ENCODE peak calls at places on chromosome 7, in four cellular contexts. One of them, this sample, is unnamed.

GRCh38 chr7:3267928-3268690 is 32.9 kb upstream of the SDK1 start:
- DNase-seq in HepG2: no peak
- DNase-seq in GM12878: no peak
- DNase-seq in A549: peak
- DNase-seq in this sample: no peak

GRCh38 chr7:48244902-48245301 is 73.6 kb downstream of the ABCA13 start:
- DNase-seq in A549: no peak
- DNase-seq in GM12878: no peak
- DNase-seq in HepG2: no peak
- DNase-seq in this sample: no peak

GRCh38 chr7:70812511-70812910 is 319.4 kb upstream of the GALNT17 start:
- DNase-seq in HepG2: peak
- DNase-seq in A549: no peak
- DNase-seq in GM12878: no peak
- DNase-seq in this sample: no peak

GRCh38 chr7:7051221-7051877 is 131.0 kb upstream of the C1GALT1 start:
- DNase-seq in GM12878: peak
- DNase-seq in HepG2: no peak
- DNase-seq in A549: peak
- DNase-seq in this sample: no peak

GRCh38 chr7:98300595-98301372 is 19.3 kb downstream of the BRI3 start:
- DNase-seq in A549: no peak
- DNase-seq in GM12878: no peak
- DNase-seq in HepG2: peak
- DNase-seq in this sample: no peak

GRCh38 chr7:12715372-12716133 is 28.1 kb downstream of the ARL4A start:
- DNase-seq in A549: peak
- DNase-seq in HepG2: peak
- DNase-seq in GM12878: no peak
- DNase-seq in this sample: peak

GRCh38 chr7:71488308-71488707 is 356.4 kb downstream of the GALNT17 start:
- DNase-seq in GM12878: no peak
- DNase-seq in A549: peak
- DNase-seq in HepG2: no peak
- DNase-seq in this sample: no peak

GRCh38 chr7:151286148-151286547 is 37.7 kb upstream of the SMARCD3 start:
- DNase-seq in GM12878: no peak
- DNase-seq in A549: no peak
- DNase-seq in HepG2: no peak
- DNase-seq in this sample: no peak

GRCh38 chr7:13751771-13752170 is 237.7 kb downstream of the ETV1 start:
- DNase-seq in GM12878: no peak
- DNase-seq in A549: no peak
- DNase-seq in HepG2: no peak
- DNase-seq in this sample: no peak

GRCh38 chr7:127751723-127752448 is 99.9 kb downstream of the SND1 start:
- DNase-seq in A549: no peak
- DNase-seq in GM12878: no peak
- DNase-seq in HepG2: no peak
- DNase-seq in this sample: no peak

GRCh38 chr7:32616625-32617024 is 121.3 kb downstream of the AVL9 start:
- DNase-seq in GM12878: no peak
- DNase-seq in HepG2: no peak
- DNase-seq in A549: peak
- DNase-seq in this sample: peak

GRCh38 chr7:36763084-36763807 is 39.0 kb upstream of the AOAH start:
- DNase-seq in A549: peak
- DNase-seq in GM12878: no peak
- DNase-seq in HepG2: no peak
- DNase-seq in this sample: no peak

GRCh38 chr7:32043688-32044087 is 26.5 kb downstream of the PDE1C start:
- DNase-seq in A549: peak
- DNase-seq in HepG2: no peak
- DNase-seq in GM12878: no peak
- DNase-seq in this sample: no peak

GRCh38 chr7:34454381-34454780 is 203.6 kb upstream of the NPSR1 start:
- DNase-seq in A549: no peak
- DNase-seq in HepG2: peak
- DNase-seq in GM12878: no peak
- DNase-seq in this sample: no peak

GRCh38 chr7:76346097-76346496 is 12.7 kb downstream of the YWHAG start:
- DNase-seq in A549: no peak
- DNase-seq in GM12878: no peak
- DNase-seq in HepG2: no peak
- DNase-seq in this sample: no peak

GRCh38 chr7:38311329-38311937 is 38.0 kb upstream of the TARP start:
- DNase-seq in GM12878: no peak
- DNase-seq in A549: peak
- DNase-seq in HepG2: no peak
- DNase-seq in this sample: no peak

GRCh38 chr7:69256634-69257081 is 341.6 kb upstream of the AUTS2 start:
- DNase-seq in HepG2: no peak
- DNase-seq in A549: peak
- DNase-seq in GM12878: no peak
- DNase-seq in this sample: no peak

GRCh38 chr7:37758467-37758866 is 74.9 kb downstream of the GPR141 start:
- DNase-seq in GM12878: no peak
- DNase-seq in HepG2: no peak
- DNase-seq in A549: no peak
- DNase-seq in this sample: no peak

GRCh38 chr7:110442386-110442837 is 648.5 kb upstream of the LRRN3 start:
- DNase-seq in HepG2: peak
- DNase-seq in A549: peak
- DNase-seq in GM12878: no peak
- DNase-seq in this sample: peak

GRCh38 chr7:74656421-74656910 is 1.1 kb upstream of the GTF2I start:
- DNase-seq in A549: peak
- DNase-seq in HepG2: peak
- DNase-seq in GM12878: no peak
- DNase-seq in this sample: no peak

GRCh38 chr7:99112097-99112496 is 31.8 kb downstream of the SMURF1 start:
- DNase-seq in GM12878: peak
- DNase-seq in HepG2: no peak
- DNase-seq in A549: peak
- DNase-seq in this sample: no peak

GRCh38 chr7:143041346-143041745 is 10.8 kb upstream of the OR6V1 start:
- DNase-seq in A549: no peak
- DNase-seq in GM12878: no peak
- DNase-seq in HepG2: no peak
- DNase-seq in this sample: no peak

GRCh38 chr7:98992076-98992475 is 113.7 kb downstream of the TRRAP start:
- DNase-seq in HepG2: no peak
- DNase-seq in GM12878: no peak
- DNase-seq in A549: no peak
- DNase-seq in this sample: no peak

GRCh38 chr7:80243425-80243824 is 108.8 kb downstream of the GNAI1 start:
- DNase-seq in GM12878: no peak
- DNase-seq in A549: no peak
- DNase-seq in HepG2: no peak
- DNase-seq in this sample: no peak

GRCh38 chr7:34330308-34330707 is 327.7 kb upstream of the NPSR1 start:
- DNase-seq in A549: no peak
- DNase-seq in HepG2: no peak
- DNase-seq in GM12878: no peak
- DNase-seq in this sample: no peak

GRCh38 chr7:100600222-100601038 is 1.7 kb upstream of the PCOLCE start:
- DNase-seq in GM12878: no peak
- DNase-seq in A549: no peak
- DNase-seq in HepG2: no peak
- DNase-seq in this sample: no peak

GRCh38 chr7:69845721-69846495 is 247.6 kb downstream of the AUTS2 start:
- DNase-seq in A549: no peak
- DNase-seq in HepG2: no peak
- DNase-seq in GM12878: no peak
- DNase-seq in this sample: no peak

GRCh38 chr7:148914208-148914777 is 30.2 kb upstream of the EZH2 start:
- DNase-seq in GM12878: no peak
- DNase-seq in HepG2: no peak
- DNase-seq in A549: peak
- DNase-seq in this sample: peak

GRCh38 chr7:155886391-155887173 is 74.3 kb upstream of the SHH start:
- DNase-seq in GM12878: no peak
- DNase-seq in HepG2: no peak
- DNase-seq in A549: no peak
- DNase-seq in this sample: no peak

GRCh38 chr7:141431143-141431479 is 120.1 kb upstream of the AGK start:
- DNase-seq in A549: no peak
- DNase-seq in GM12878: no peak
- DNase-seq in HepG2: no peak
- DNase-seq in this sample: no peak

GRCh38 chr7:3439333-3440030 is 138.4 kb downstream of the SDK1 start:
- DNase-seq in A549: peak
- DNase-seq in HepG2: no peak
- DNase-seq in GM12878: no peak
- DNase-seq in this sample: no peak

GRCh38 chr7:74525881-74526280 is 72.2 kb downstream of the GTF2IRD1 start:
- DNase-seq in HepG2: no peak
- DNase-seq in GM12878: no peak
- DNase-seq in A549: no peak
- DNase-seq in this sample: no peak

GRCh38 chr7:14275346-14275745 is 285.9 kb upstream of the ETV1 start:
- DNase-seq in GM12878: no peak
- DNase-seq in A549: no peak
- DNase-seq in HepG2: no peak
- DNase-seq in this sample: no peak

GRCh38 chr7:125057974-125058373 is 128.3 kb upstream of the POT1 start:
- DNase-seq in HepG2: peak
- DNase-seq in A549: no peak
- DNase-seq in GM12878: no peak
- DNase-seq in this sample: no peak

GRCh38 chr7:129166745-129167144 is 21.7 kb upstream of the SMO start:
- DNase-seq in HepG2: no peak
- DNase-seq in GM12878: peak
- DNase-seq in A549: no peak
- DNase-seq in this sample: no peak
- TF ChIP-seq POLR2A in HepG2: no peak
- TF ChIP-seq POLR2A in GM12878: peak
- TF ChIP-seq POLR2A in A549: no peak
- TF ChIP-seq POLR2A in this sample: no peak

GRCh38 chr7:81616951-81617350 is 152.9 kb downstream of the HGF start:
- DNase-seq in GM12878: peak
- DNase-seq in HepG2: no peak
- DNase-seq in A549: peak
- DNase-seq in this sample: peak
- TF ChIP-seq MAX in GM12878: no peak
- TF ChIP-seq MAX in HepG2: no peak
- TF ChIP-seq MAX in A549: no peak
- TF ChIP-seq MAX in this sample: no peak

GRCh38 chr7:128945668-128946366 is 8.1 kb downstream of the IRF5 start:
- DNase-seq in HepG2: no peak
- DNase-seq in GM12878: no peak
- DNase-seq in A549: no peak
- DNase-seq in this sample: no peak
- TF ChIP-seq RAD21 in HepG2: no peak
- TF ChIP-seq RAD21 in GM12878: no peak
- TF ChIP-seq RAD21 in A549: no peak
- TF ChIP-seq RAD21 in this sample: no peak

GRCh38 chr7:18508441-18509427 is 13.2 kb downstream of the HDAC9 start:
- DNase-seq in A549: peak
- DNase-seq in HepG2: peak
- DNase-seq in GM12878: no peak
- DNase-seq in this sample: peak
- TF ChIP-seq POLR2A in A549: no peak
- TF ChIP-seq POLR2A in HepG2: no peak
- TF ChIP-seq POLR2A in GM12878: peak
- TF ChIP-seq POLR2A in this sample: no peak

GRCh38 chr7:157564518-157565177 is 227.8 kb downstream of the DNAJB6 start:
- DNase-seq in HepG2: no peak
- DNase-seq in GM12878: no peak
- DNase-seq in A549: no peak
- DNase-seq in this sample: peak

GRCh38 chr7:157565981-157566630 is 229.3 kb downstream of the DNAJB6 start:
- DNase-seq in A549: no peak
- DNase-seq in GM12878: no peak
- DNase-seq in HepG2: no peak
- DNase-seq in this sample: no peak

GRCh38 chr7:157566631-157567006 is 229.8 kb downstream of the DNAJB6 start:
- DNase-seq in A549: no peak
- DNase-seq in HepG2: no peak
- DNase-seq in GM12878: no peak
- DNase-seq in this sample: no peak

GRCh38 chr7:157567666-157568065 is 230.9 kb downstream of the DNAJB6 start:
- DNase-seq in A549: no peak
- DNase-seq in GM12878: no peak
- DNase-seq in HepG2: no peak
- DNase-seq in this sample: no peak

GRCh38 chr7:157565201-157565626 is 228.4 kb downstream of the DNAJB6 start:
- DNase-seq in HepG2: no peak
- DNase-seq in A549: no peak
- DNase-seq in GM12878: no peak
- DNase-seq in this sample: peak
- TF ChIP-seq MAX in HepG2: no peak
- TF ChIP-seq MAX in A549: no peak
- TF ChIP-seq MAX in GM12878: no peak
- TF ChIP-seq MAX in this sample: no peak

GRCh38 chr7:1348096-1348835 is 111.0 kb downstream of the MICALL2 start:
- DNase-seq in A549: no peak
- DNase-seq in HepG2: no peak
- DNase-seq in GM12878: no peak
- DNase-seq in this sample: no peak

GRCh38 chr7:1348836-1349335 is 110.4 kb downstream of the MICALL2 start:
- DNase-seq in GM12878: no peak
- DNase-seq in A549: no peak
- DNase-seq in HepG2: no peak
- DNase-seq in this sample: no peak

GRCh38 chr7:1351881-1352625 is 107.2 kb downstream of the MICALL2 start:
- DNase-seq in A549: no peak
- DNase-seq in HepG2: no peak
- DNase-seq in GM12878: no peak
- DNase-seq in this sample: no peak

GRCh38 chr7:1346851-1347250 is 112.4 kb downstream of the MICALL2 start:
- DNase-seq in GM12878: no peak
- DNase-seq in A549: no peak
- DNase-seq in HepG2: no peak
- DNase-seq in this sample: no peak

GRCh38 chr7:1349351-1349761 is 109.9 kb downstream of the MICALL2 start:
- DNase-seq in GM12878: no peak
- DNase-seq in HepG2: no peak
- DNase-seq in A549: no peak
- DNase-seq in this sample: no peak
- TF ChIP-seq RAD21 in GM12878: no peak
- TF ChIP-seq RAD21 in HepG2: no peak
- TF ChIP-seq RAD21 in A549: no peak
- TF ChIP-seq RAD21 in this sample: no peak

GRCh38 chr7:44633254-44634186 is 27.1 kb downstream of the OGDH start:
- DNase-seq in A549: no peak
- DNase-seq in HepG2: no peak
- DNase-seq in GM12878: peak
- DNase-seq in this sample: no peak
- TF ChIP-seq POLR2A in A549: no peak
- TF ChIP-seq POLR2A in HepG2: no peak
- TF ChIP-seq POLR2A in GM12878: peak
- TF ChIP-seq POLR2A in this sample: no peak

GRCh38 chr7:45919231-45919825 is 1.7 kb downstream of the IGFBP3 start:
- DNase-seq in HepG2: no peak
- DNase-seq in GM12878: no peak
- DNase-seq in A549: no peak
- DNase-seq in this sample: no peak
- TF ChIP-seq MAX in HepG2: no peak
- TF ChIP-seq MAX in GM12878: no peak
- TF ChIP-seq MAX in A549: no peak
- TF ChIP-seq MAX in this sample: no peak

This sample was measured in HCT116.